ENCODE peak calls at places on chromosomes 1 and 21, in five cellular contexts. One of them, this sample, is unnamed.

GRCh38 chr1:222891578-222891977 is 76.7 kb downstream of the DISP1 start:
- DNase-seq in adipocyte: no peak
- DNase-seq in cardiac septum: no peak
- DNase-seq in NCI-H1092 treated with DMSO at 0.1 percent for 48 hours: no peak
- DNase-seq in right cardiac atrium: no peak
- DNase-seq in this sample: no peak

GRCh38 chr1:25550683-25551310 is 7.4 kb downstream of the LDLRAP1 start:
- DNase-seq in adipocyte: no peak
- DNase-seq in cardiac septum: no peak
- DNase-seq in NCI-H1092 treated with DMSO at 0.1 percent for 48 hours: no peak
- DNase-seq in right cardiac atrium: peak; percentile 55
- DNase-seq in this sample: no peak

GRCh38 chr1:201917362-201918033 is 28.8 kb downstream of the SHISA4 start:
- DNase-seq in adipocyte: peak; percentile 52
- DNase-seq in cardiac septum: no peak
- DNase-seq in NCI-H1092 treated with DMSO at 0.1 percent for 48 hours: no peak
- DNase-seq in right cardiac atrium: no peak
- DNase-seq in this sample: no peak

GRCh38 chr1:49397086-49397485 is 620.4 kb upstream of the BEND5 start:
- DNase-seq in adipocyte: no peak
- DNase-seq in cardiac septum: no peak
- DNase-seq in NCI-H1092 treated with DMSO at 0.1 percent for 48 hours: no peak
- DNase-seq in right cardiac atrium: no peak
- DNase-seq in this sample: no peak

GRCh38 chr1:18549896-18550295 is 69.2 kb downstream of the KLHDC7A start:
- DNase-seq in adipocyte: no peak
- DNase-seq in cardiac septum: no peak
- DNase-seq in NCI-H1092 treated with DMSO at 0.1 percent for 48 hours: no peak
- DNase-seq in right cardiac atrium: no peak
- DNase-seq in this sample: no peak

GRCh38 chr1:244802041-244802440 is 33.4 kb upstream of the COX20 start:
- DNase-seq in adipocyte: no peak
- DNase-seq in cardiac septum: no peak
- DNase-seq in NCI-H1092 treated with DMSO at 0.1 percent for 48 hours: no peak
- DNase-seq in right cardiac atrium: no peak
- DNase-seq in this sample: no peak

GRCh38 chr1:193707271-193708015 is 521.0 kb upstream of the B3GALT2 start:
- DNase-seq in adipocyte: peak; percentile 65
- DNase-seq in cardiac septum: no peak
- DNase-seq in NCI-H1092 treated with DMSO at 0.1 percent for 48 hours: no peak
- DNase-seq in right cardiac atrium: no peak
- DNase-seq in this sample: no peak

GRCh38 chr21:42973309-42973990 is 912 bp upstream of the PKNOX1 start:
- DNase-seq in adipocyte: no peak
- DNase-seq in cardiac septum: no peak
- DNase-seq in NCI-H1092 treated with DMSO at 0.1 percent for 48 hours: no peak
- DNase-seq in right cardiac atrium: no peak
- DNase-seq in this sample: no peak

GRCh38 chr21:25171438-25171837 is 435.8 kb downstream of the MRPL39 start:
- DNase-seq in adipocyte: peak; percentile 1
- DNase-seq in cardiac septum: no peak
- DNase-seq in NCI-H1092 treated with DMSO at 0.1 percent for 48 hours: no peak
- DNase-seq in right cardiac atrium: no peak
- DNase-seq in this sample: no peak

GRCh38 chr1:182869241-182869666 is 30.1 kb downstream of the DHX9 start:
- DNase-seq in adipocyte: no peak
- DNase-seq in cardiac septum: no peak
- DNase-seq in NCI-H1092 treated with DMSO at 0.1 percent for 48 hours: no peak
- DNase-seq in right cardiac atrium: no peak
- DNase-seq in this sample: no peak

GRCh38 chr21:39713905-39714304 is 31.1 kb upstream of the IGSF5 start:
- DNase-seq in adipocyte: no peak
- DNase-seq in cardiac septum: no peak
- DNase-seq in NCI-H1092 treated with DMSO at 0.1 percent for 48 hours: no peak
- DNase-seq in right cardiac atrium: no peak
- DNase-seq in this sample: no peak

GRCh38 chr1:228923973-228924766 is 188.9 kb downstream of the RHOU start:
- DNase-seq in adipocyte: no peak
- DNase-seq in cardiac septum: no peak
- DNase-seq in NCI-H1092 treated with DMSO at 0.1 percent for 48 hours: no peak
- DNase-seq in right cardiac atrium: no peak
- DNase-seq in this sample: no peak

GRCh38 chr1:247443641-247444040 is 14.3 kb downstream of the OR2B11 start:
- DNase-seq in adipocyte: no peak
- DNase-seq in cardiac septum: no peak
- DNase-seq in NCI-H1092 treated with DMSO at 0.1 percent for 48 hours: no peak
- DNase-seq in right cardiac atrium: no peak
- DNase-seq in this sample: no peak

GRCh38 chr1:7861452-7861851 is 8.6 kb upstream of the UTS2 start:
- DNase-seq in adipocyte: no peak
- DNase-seq in cardiac septum: no peak
- DNase-seq in NCI-H1092 treated with DMSO at 0.1 percent for 48 hours: no peak
- DNase-seq in right cardiac atrium: no peak
- DNase-seq in this sample: no peak

GRCh38 chr1:39625462-39626273 is 13.8 kb downstream of the HEYL start:
- DNase-seq in adipocyte: peak; percentile 36
- DNase-seq in cardiac septum: peak; percentile 88
- DNase-seq in NCI-H1092 treated with DMSO at 0.1 percent for 48 hours: no peak
- DNase-seq in right cardiac atrium: peak; percentile 92
- DNase-seq in this sample: peak; percentile 36

GRCh38 chr1:168287237-168287664 is 6.6 kb downstream of the TBX19 start:
- DNase-seq in adipocyte: peak; percentile 31
- DNase-seq in cardiac septum: no peak
- DNase-seq in NCI-H1092 treated with DMSO at 0.1 percent for 48 hours: no peak
- DNase-seq in right cardiac atrium: no peak
- DNase-seq in this sample: no peak

GRCh38 chr21:31354604-31355443 is 10.8 kb upstream of the TIAM1 start:
- DNase-seq in adipocyte: peak; percentile 40
- DNase-seq in cardiac septum: no peak
- DNase-seq in NCI-H1092 treated with DMSO at 0.1 percent for 48 hours: no peak
- DNase-seq in right cardiac atrium: no peak
- DNase-seq in this sample: no peak

GRCh38 chr1:51569284-51570062 is 47.4 kb upstream of the OSBPL9 start:
- DNase-seq in adipocyte: peak; percentile 58
- DNase-seq in cardiac septum: no peak
- DNase-seq in NCI-H1092 treated with DMSO at 0.1 percent for 48 hours: no peak
- DNase-seq in right cardiac atrium: no peak
- DNase-seq in this sample: no peak

GRCh38 chr1:109620890-109621289 is 1.3 kb downstream of the AMPD2 start:
- DNase-seq in adipocyte: peak; percentile 99
- DNase-seq in cardiac septum: peak; percentile 96
- DNase-seq in NCI-H1092 treated with DMSO at 0.1 percent for 48 hours: peak; percentile 83
- DNase-seq in right cardiac atrium: peak; percentile 98
- DNase-seq in this sample: peak; percentile 76